ENCODE peak calls at places on chromosomes 12 and 14, in eight cellular contexts. U, C, I, G, E, D, O and H are unnamed samples.

GRCh38 chr12:3655331-3655900 is 97.5 kb downstream of the CRACR2A start:
- DNase-seq in U (no peak), C (no peak), I (peak), G (no peak), E (no peak), D (no peak), O (no peak), H (no peak)

GRCh38 chr14:91753501-91754128 is 21.7 kb upstream of the CATSPERB start:
- DNase-seq in U (no peak), C (no peak), I (no peak), G (no peak), E (no peak), D (no peak), O (no peak), H (no peak)

GRCh38 chr14:21136024-21136423 is 19.8 kb downstream of the OR5AU1 start:
- DNase-seq in U (no peak), C (no peak), I (peak), G (peak), E (no peak), D (no peak), O (no peak), H (no peak)

GRCh38 chr12:14577344-14577743 is 9.7 kb upstream of the PLBD1 start:
- DNase-seq in U (no peak), C (no peak), I (no peak), G (no peak), E (no peak), D (no peak), O (no peak), H (no peak)

GRCh38 chr12:131861261-131862083 is 33.0 kb upstream of the ULK1 start:
- DNase-seq in U (no peak), C (no peak), I (no peak), G (no peak), E (no peak), D (no peak), O (no peak), H (no peak)

GRCh38 chr14:96304956-96305355 is 48.9 kb downstream of the BDKRB1 start:
- DNase-seq in U (no peak), C (no peak), I (no peak), G (no peak), E (no peak), D (no peak), O (no peak), H (no peak)

GRCh38 chr12:28424965-28425364 is 234.7 kb downstream of the CCDC91 start:
- DNase-seq in U (no peak), C (no peak), I (no peak), G (peak), E (no peak), D (peak), O (no peak), H (no peak)

GRCh38 chr12:78674311-78675085 is 190.1 kb upstream of the SYT1 start:
- DNase-seq in U (no peak), C (no peak), I (no peak), G (peak), E (no peak), D (no peak), O (no peak), H (no peak)

GRCh38 chr14:65940056-65940735 is 527.7 kb downstream of the FUT8 start:
- DNase-seq in U (no peak), C (no peak), I (peak), G (no peak), E (no peak), D (no peak), O (no peak), H (no peak)

DNA sequence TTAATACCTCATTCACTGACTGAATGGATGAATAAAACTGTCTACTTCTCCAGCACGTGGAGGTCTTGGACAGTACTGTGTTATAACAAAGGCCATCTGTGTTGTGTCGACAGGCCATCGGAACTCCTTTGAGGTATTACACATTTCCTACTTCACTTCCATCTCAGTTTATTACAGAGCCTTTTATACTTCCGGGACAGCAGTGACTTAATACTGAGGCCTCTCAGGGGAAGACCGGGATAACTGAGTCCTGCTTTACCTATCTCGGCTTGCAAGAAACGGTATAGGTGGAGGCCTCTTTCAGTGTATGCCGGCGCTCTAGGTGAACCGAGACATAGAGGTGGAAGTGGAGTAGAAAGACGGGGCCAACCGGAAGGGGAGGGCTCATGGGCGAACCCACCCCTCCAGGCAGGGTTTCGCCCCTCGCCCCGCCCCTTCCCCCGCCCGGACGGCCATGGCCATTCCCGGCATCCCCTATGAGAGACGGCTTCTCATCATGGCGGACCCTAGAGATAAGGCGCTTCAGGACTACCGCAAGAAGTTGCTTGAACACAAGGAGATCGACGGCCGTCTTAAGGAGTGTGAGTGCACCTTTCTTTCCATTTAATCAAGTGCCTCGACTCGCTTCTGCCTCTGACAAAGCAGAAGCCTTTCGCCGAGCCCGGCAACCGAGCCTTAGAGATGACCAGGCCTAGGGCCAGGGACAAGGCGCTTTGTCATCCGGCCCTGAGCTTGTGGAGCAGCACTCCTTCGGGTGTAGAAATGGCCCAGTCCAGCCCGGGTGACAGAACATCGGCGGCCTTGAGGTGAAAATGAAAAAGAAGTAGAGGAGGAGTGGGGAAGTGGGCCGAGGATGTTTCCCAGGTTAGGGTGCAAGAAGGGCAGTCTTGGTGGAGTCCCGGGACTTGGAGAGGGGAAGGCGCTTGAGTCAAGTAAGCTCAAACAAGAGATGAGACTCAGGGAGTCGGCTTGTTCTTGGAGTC is at the start of gene PSMC6:
- DNase-seq in U (peak), C (peak), I (peak), G (peak), E (peak), D (peak), O (peak), H (peak)
- TF ChIP-seq POLR2A in U (peak), C (peak), I (peak), G (peak), E (no peak), D (peak), O (peak), H (peak)

GRCh38 chr12:6638305-6638704 is 2.5 kb upstream of the LPAR5 start:
- DNase-seq in U (no peak), C (no peak), I (no peak), G (no peak), E (peak), D (peak), O (no peak), H (no peak)

GRCh38 chr12:6635375-6635855 is 344 bp downstream of the LPAR5 start:
- DNase-seq in U (no peak), C (no peak), I (no peak), G (no peak), E (peak), D (no peak), O (no peak), H (no peak)

GRCh38 chr12:6632026-6632978 is 3.5 kb downstream of the LPAR5 start:
- DNase-seq in U (no peak), C (no peak), I (no peak), G (no peak), E (peak), D (peak), O (no peak), H (peak)

GRCh38 chr12:6639151-6639773 is 3.5 kb upstream of the LPAR5 start:
- DNase-seq in U (no peak), C (no peak), I (no peak), G (no peak), E (peak), D (no peak), O (no peak), H (no peak)

GRCh38 chr12:6635856-6636521 is at the start of gene LPAR5:
- DNase-seq in U (peak), C (peak), I (peak), G (no peak), E (peak), D (peak), O (no peak), H (peak)
- TF ChIP-seq POLR2A in U (peak), C (peak), I (no peak), G (no peak), E (no peak), D (no peak), O (peak), H (peak)

GRCh38 chr12:106080111-106080732 is 58.5 kb downstream of the NUAK1 start:
- DNase-seq in U (no peak), C (no peak), I (no peak), G (peak), E (no peak), D (no peak), O (no peak), H (no peak)

GRCh38 chr12:106081606-106082005 is 57.1 kb downstream of the NUAK1 start:
- DNase-seq in U (no peak), C (no peak), I (no peak), G (peak), E (no peak), D (no peak), O (no peak), H (no peak)

GRCh38 chr12:106079148-106079738 is 59.5 kb downstream of the NUAK1 start:
- DNase-seq in U (no peak), C (no peak), I (no peak), G (no peak), E (no peak), D (no peak), O (no peak), H (no peak)

GRCh38 chr12:106080786-106081185 is 58.0 kb downstream of the NUAK1 start:
- DNase-seq in U (no peak), C (no peak), I (no peak), G (no peak), E (no peak), D (no peak), O (no peak), H (no peak)

DNA sequence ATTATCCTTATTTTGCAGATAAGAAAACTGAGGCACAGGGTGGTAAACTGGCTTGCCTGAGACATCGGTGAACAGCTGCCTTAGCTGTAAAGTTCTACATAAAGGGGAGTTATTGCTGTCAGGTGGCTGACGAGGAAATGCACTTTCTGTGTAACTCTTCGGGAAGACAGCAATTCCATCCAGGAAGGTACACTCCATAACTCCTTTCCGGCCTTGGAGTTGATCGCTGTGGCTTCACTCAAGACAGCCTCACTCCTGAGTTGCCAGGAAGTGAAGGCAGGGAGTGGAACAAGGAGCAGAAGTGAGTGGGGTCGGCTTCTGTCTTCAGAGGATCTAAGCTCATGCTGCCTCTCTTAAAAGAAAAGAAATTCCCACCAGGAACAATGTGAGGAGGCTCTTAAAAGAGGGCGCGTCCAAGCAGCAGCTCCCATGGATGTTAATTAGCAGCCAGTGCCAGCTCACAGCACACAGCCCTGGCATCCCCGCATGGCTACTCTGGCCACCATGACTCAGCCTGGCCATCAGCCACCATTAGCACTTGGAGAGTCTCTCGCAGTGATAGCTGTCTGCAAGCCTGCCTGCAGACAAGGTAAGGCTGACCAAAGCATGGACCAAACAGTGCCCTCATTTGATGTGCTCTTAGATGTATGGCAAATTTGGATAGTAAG is 60.3 kb downstream of the NUAK1 start:
- DNase-seq in U (no peak), C (peak), I (peak), G (peak), E (no peak), D (peak), O (no peak), H (peak)
- TF ChIP-seq POLR2A in U (no peak), C (no peak), I (no peak), G (no peak), E (no peak), D (no peak), O (no peak), H (no peak)

GRCh38 chr12:59595557-59596231 is at the start of gene SLC16A7:
- DNase-seq in U (peak), C (peak), I (peak), G (peak), E (peak), D (peak), O (peak), H (peak)
- TF ChIP-seq POLR2A in U (no peak), C (peak), I (no peak), G (peak), E (no peak), D (peak), O (peak), H (no peak)

DNA sequence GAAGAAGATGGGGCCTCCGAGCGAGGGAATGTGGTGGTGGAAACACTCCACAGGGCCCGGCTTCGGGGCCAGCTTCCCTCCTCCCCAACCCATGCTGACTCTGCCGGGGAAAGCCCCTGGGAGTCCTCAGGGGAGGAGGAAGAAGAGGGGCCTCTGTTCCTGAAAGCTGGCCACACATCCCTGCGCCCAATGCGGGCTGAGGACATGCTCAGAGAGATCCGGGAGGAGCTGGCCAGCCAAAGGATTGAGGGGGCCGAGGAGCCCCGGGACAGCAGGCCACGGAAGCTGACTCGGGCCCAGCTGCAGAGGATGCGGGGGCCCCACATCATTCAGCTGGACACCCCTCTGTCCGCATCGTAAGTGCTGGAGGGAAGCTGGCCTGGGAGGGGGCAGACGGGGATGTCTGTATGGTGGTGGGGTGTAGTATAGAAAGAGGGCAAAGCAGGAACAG is 14.3 kb downstream of the TNFRSF1A start:
- DNase-seq in U (no peak), C (no peak), I (no peak), G (no peak), E (no peak), D (no peak), O (no peak), H (no peak)
- TF ChIP-seq POLR2A in U (no peak), C (no peak), I (no peak), G (no peak), E (no peak), D (no peak), O (no peak), H (peak)